ENCODE peak calls at places on chromosome 13, in eight cellular contexts. P, M, J, D, O, L, S and H are unnamed samples.

GRCh38 chr13:65063753-65064152 is 2166.4 kb downstream of the PCDH9 start:
- DNase-seq in P (no peak), M (no peak), J (peak), D (no peak), O (peak), L (no peak), S (peak), H (no peak)

GRCh38 chr13:39779337-39780270 is 124.1 kb downstream of the COG6 start:
- DNase-seq in P (no peak), M (no peak), J (no peak), D (no peak), O (no peak), L (no peak), S (no peak), H (no peak)

GRCh38 chr13:101623469-101624209 is 171.2 kb downstream of the ITGBL1 start:
- DNase-seq in P (no peak), M (no peak), J (no peak), D (no peak), O (no peak), L (peak), S (no peak), H (no peak)

GRCh38 chr13:67230774-67231480 is 791 bp upstream of the PCDH9 start:
- DNase-seq in P (peak), M (peak), J (no peak), D (peak), O (peak), L (peak), S (peak), H (no peak)

GRCh38 chr13:113605461-113605860 is 20.9 kb downstream of the TFDP1 start:
- DNase-seq in P (no peak), M (no peak), J (no peak), D (no peak), O (no peak), L (no peak), S (no peak), H (no peak)

GRCh38 chr13:97319088-97319487 is 97.0 kb downstream of the MBNL2 start:
- DNase-seq in P (peak), M (no peak), J (no peak), D (no peak), O (no peak), L (no peak), S (no peak), H (no peak)

GRCh38 chr13:91184244-91184926 is 163.1 kb upstream of the MIR17HG start:
- DNase-seq in P (no peak), M (no peak), J (no peak), D (no peak), O (no peak), L (no peak), S (no peak), H (no peak)

GRCh38 chr13:77391475-77391874 is 64.6 kb upstream of the MYCBP2 start:
- DNase-seq in P (no peak), M (no peak), J (no peak), D (no peak), O (no peak), L (no peak), S (no peak), H (no peak)

GRCh38 chr13:20901668-20902437 is 693 bp downstream of the XPO4 start:
- DNase-seq in P (peak), M (no peak), J (no peak), D (no peak), O (no peak), L (peak), S (no peak), H (no peak)

GRCh38 chr13:111252449-111253124 is 67.9 kb upstream of the TEX29 start:
- DNase-seq in P (no peak), M (no peak), J (no peak), D (no peak), O (no peak), L (no peak), S (no peak), H (no peak)

GRCh38 chr13:27242642-27243185 is 8.6 kb upstream of the RPL21 start:
- DNase-seq in P (no peak), M (no peak), J (no peak), D (no peak), O (no peak), L (no peak), S (no peak), H (no peak)

GRCh38 chr13:37403776-37404497 is 194.6 kb downstream of the POSTN start:
- DNase-seq in P (no peak), M (no peak), J (no peak), D (no peak), O (no peak), L (no peak), S (no peak), H (no peak)

GRCh38 chr13:44840131-44840530 is 149.1 kb downstream of the NUFIP1 start:
- DNase-seq in P (no peak), M (no peak), J (no peak), D (no peak), O (no peak), L (no peak), S (no peak), H (no peak)

GRCh38 chr13:39406688-39407087 is 196.3 kb downstream of the LHFPL6 start:
- DNase-seq in P (no peak), M (no peak), J (no peak), D (no peak), O (no peak), L (peak), S (no peak), H (no peak)

GRCh38 chr13:30308548-30308947 is 1.2 kb upstream of the KATNAL1 start:
- DNase-seq in P (no peak), M (no peak), J (no peak), D (no peak), O (no peak), L (no peak), S (no peak), H (no peak)

GRCh38 chr13:33193428-33193974 is 92.1 kb downstream of the STARD13 start:
- DNase-seq in P (no peak), M (peak), J (no peak), D (no peak), O (no peak), L (no peak), S (peak), H (no peak)

GRCh38 chr13:67736646-67737420 is 506.7 kb upstream of the PCDH9 start:
- DNase-seq in P (no peak), M (no peak), J (no peak), D (no peak), O (peak), L (no peak), S (peak), H (no peak)

GRCh38 chr13:39818953-39819352 is 163.5 kb downstream of the COG6 start:
- DNase-seq in P (no peak), M (no peak), J (no peak), D (peak), O (no peak), L (no peak), S (no peak), H (no peak)

GRCh38 chr13:79688741-79689140 is 207.8 kb downstream of the NDFIP2 start:
- DNase-seq in P (no peak), M (no peak), J (no peak), D (no peak), O (no peak), L (no peak), S (no peak), H (no peak)

GRCh38 chr13:95862401-95862800 is 185.5 kb downstream of the DNAJC3 start:
- DNase-seq in P (no peak), M (no peak), J (no peak), D (no peak), O (no peak), L (no peak), S (no peak), H (no peak)

GRCh38 chr13:41019578-41020347 is 647 bp upstream of the ELF1 start:
- DNase-seq in P (no peak), M (no peak), J (no peak), D (no peak), O (no peak), L (no peak), S (no peak), H (no peak)

GRCh38 chr13:43354147-43354945 is 331.0 kb downstream of the DNAJC15 start:
- DNase-seq in P (no peak), M (no peak), J (no peak), D (no peak), O (no peak), L (no peak), S (no peak), H (no peak)

GRCh38 chr13:97057196-97057595 is 62.9 kb upstream of the OXGR1 start:
- DNase-seq in P (no peak), M (no peak), J (no peak), D (no peak), O (no peak), L (no peak), S (no peak), H (no peak)

GRCh38 chr13:24683833-24684599 is 3.8 kb downstream of the ATP12A start:
- DNase-seq in P (peak), M (peak), J (peak), D (peak), O (no peak), L (peak), S (peak), H (no peak)

GRCh38 chr13:113598081-113598410 is 13.5 kb downstream of the TFDP1 start:
- DNase-seq in P (no peak), M (no peak), J (no peak), D (no peak), O (no peak), L (no peak), S (no peak), H (no peak)

GRCh38 chr13:38543561-38543960 is 143.3 kb upstream of the FREM2 start:
- DNase-seq in P (no peak), M (no peak), J (no peak), D (no peak), O (no peak), L (no peak), S (peak), H (no peak)

GRCh38 chr13:39538826-39539555 is 64.0 kb downstream of the LHFPL6 start:
- DNase-seq in P (no peak), M (no peak), J (peak), D (no peak), O (no peak), L (no peak), S (no peak), H (no peak)

GRCh38 chr13:43905435-43906031 is 25.8 kb downstream of the LACC1 start:
- DNase-seq in P (peak), M (peak), J (peak), D (no peak), O (peak), L (peak), S (peak), H (peak)

GRCh38 chr13:43284162-43284561 is 260.8 kb downstream of the DNAJC15 start:
- DNase-seq in P (no peak), M (no peak), J (no peak), D (no peak), O (peak), L (no peak), S (no peak), H (no peak)

GRCh38 chr13:113155982-113156655 is 2.3 kb upstream of the PROZ start:
- DNase-seq in P (no peak), M (no peak), J (no peak), D (no peak), O (no peak), L (no peak), S (no peak), H (no peak)

GRCh38 chr13:77860621-77861020 is 58.0 kb downstream of the EDNRB start:
- DNase-seq in P (no peak), M (no peak), J (no peak), D (no peak), O (no peak), L (no peak), S (peak), H (peak)

GRCh38 chr13:83796364-83796763 is 85.9 kb downstream of the SLITRK1 start:
- DNase-seq in P (no peak), M (no peak), J (no peak), D (no peak), O (no peak), L (no peak), S (no peak), H (no peak)

GRCh38 chr13:27868639-27869435 is 51.0 kb upstream of the PDX1 start:
- DNase-seq in P (no peak), M (peak), J (no peak), D (no peak), O (no peak), L (no peak), S (no peak), H (no peak)

GRCh38 chr13:81320516-81320915 is 979.6 kb upstream of the SPRY2 start:
- DNase-seq in P (no peak), M (no peak), J (no peak), D (no peak), O (no peak), L (no peak), S (no peak), H (no peak)

GRCh38 chr13:102708211-102708610 is 13.4 kb upstream of the METTL21C start:
- DNase-seq in P (no peak), M (no peak), J (no peak), D (no peak), O (no peak), L (no peak), S (no peak), H (no peak)